ENCODE peak calls at places on chromosomes 12 and 14, in nine cellular contexts. F, S, V, X, H, I, D, J and U are unnamed samples.
A peak's percentile ranks its signal among the peaks of the same experiment; 100 is the strongest.

GRCh38 chr12:3000548-3001275 is 41.5 kb downstream of the TEAD4 start:
- DNase-seq in F (no peak), S (no peak), V (peak; percentile 59), X (no peak), H (no peak), I (no peak), D (no peak), J (no peak), U (no peak)

GRCh38 chr12:26028953-26029740 is 70.7 kb downstream of the RASSF8 start:
- DNase-seq in F (peak; percentile 7), S (peak; percentile 18), V (peak; percentile 66), X (no peak), H (no peak), I (peak; percentile 29), D (peak; percentile 67), J (no peak), U (no peak)

GRCh38 chr14:105858676-105859025 is 332.3 kb downstream of the TMEM121 start:
- DNase-seq in F (no peak), S (no peak), V (no peak), X (no peak), H (no peak), I (no peak), D (no peak), J (no peak), U (no peak)

GRCh38 chr12:47636908-47637780 is 68.7 kb downstream of the RPAP3 start:
- DNase-seq in F (peak; percentile 50), S (peak; percentile 69), V (peak; percentile 94), X (no peak), H (no peak), I (peak; percentile 93), D (no peak), J (no peak), U (no peak)

GRCh38 chr12:96397756-96398421 is 2.4 kb downstream of the CDK17 start:
- DNase-seq in F (no peak), S (no peak), V (no peak), X (no peak), H (no peak), I (no peak), D (peak; percentile 42), J (no peak), U (no peak)

GRCh38 chr14:99511421-99512109 is 30.4 kb downstream of the CCNK start:
- DNase-seq in F (no peak), S (no peak), V (no peak), X (no peak), H (no peak), I (peak; percentile 15), D (peak; percentile 11), J (no peak), U (peak; percentile 17)

GRCh38 chr14:96261772-96262485 is 5.9 kb downstream of the BDKRB1 start:
- DNase-seq in F (no peak), S (no peak), V (no peak), X (no peak), H (no peak), I (no peak), D (no peak), J (no peak), U (no peak)

GRCh38 chr14:93056166-93056839 is 59.4 kb downstream of the ITPK1 start:
- DNase-seq in F (no peak), S (no peak), V (peak; percentile 52), X (no peak), H (no peak), I (no peak), D (no peak), J (no peak), U (no peak)

GRCh38 chr12:89156862-89157262 is 195.4 kb downstream of the DUSP6 start:
- DNase-seq in F (no peak), S (no peak), V (no peak), X (no peak), H (no peak), I (no peak), D (no peak), J (no peak), U (no peak)

GRCh38 chr14:30193791-30194407 is 266.3 kb upstream of the PRKD1 start:
- DNase-seq in F (no peak), S (no peak), V (no peak), X (no peak), H (no peak), I (no peak), D (no peak), J (peak; percentile 72), U (no peak)

GRCh38 chr12:103965255-103965589 is 450 bp upstream of the TDG start:
- DNase-seq in F (no peak), S (no peak), V (no peak), X (no peak), H (no peak), I (no peak), D (no peak), J (no peak), U (no peak)

GRCh38 chr14:90419200-90419599 is 22.4 kb downstream of the CALM1 start:
- DNase-seq in F (peak; percentile 50), S (no peak), V (no peak), X (no peak), H (no peak), I (no peak), D (peak; percentile 10), J (peak; percentile 69), U (peak; percentile 64)

GRCh38 chr12:62714409-62715075 is 220.4 kb downstream of the PPM1H start:
- DNase-seq in F (no peak), S (no peak), V (no peak), X (no peak), H (no peak), I (no peak), D (no peak), J (no peak), U (no peak)

GRCh38 chr12:129084875-129085826 is 231.9 kb downstream of the GLT1D1 start:
- DNase-seq in F (no peak), S (no peak), V (no peak), X (no peak), H (no peak), I (no peak), D (no peak), J (no peak), U (no peak)

GRCh38 chr14:35341454-35342159 is 49.4 kb downstream of the PSMA6 start:
- DNase-seq in F (peak; percentile 95), S (peak; percentile 53), V (peak; percentile 50), X (no peak), H (peak; percentile 93), I (peak; percentile 65), D (peak; percentile 97), J (peak; percentile 97), U (peak; percentile 97)

GRCh38 chr12:106021516-106021915 is 117.2 kb downstream of the NUAK1 start:
- DNase-seq in F (no peak), S (no peak), V (no peak), X (no peak), H (no peak), I (no peak), D (no peak), J (no peak), U (no peak)

GRCh38 chr14:101506211-101506920 is 54.9 kb upstream of the DIO3 start:
- DNase-seq in F (no peak), S (no peak), V (no peak), X (no peak), H (no peak), I (no peak), D (no peak), J (no peak), U (no peak)

GRCh38 chr14:67856806-67857205 is 37.2 kb downstream of the RAD51B start:
- DNase-seq in F (no peak), S (no peak), V (no peak), X (no peak), H (no peak), I (no peak), D (no peak), J (no peak), U (no peak)

GRCh38 chr12:9319842-9320173 is 111.6 kb upstream of the PZP start:
- DNase-seq in F (no peak), S (no peak), V (no peak), X (no peak), H (no peak), I (no peak), D (no peak), J (no peak), U (no peak)

GRCh38 chr12:91565816-91566215 is 383.2 kb upstream of the DCN start:
- DNase-seq in F (no peak), S (no peak), V (no peak), X (no peak), H (no peak), I (no peak), D (no peak), J (no peak), U (no peak)

GRCh38 chr14:61466249-61466904 is 145.0 kb downstream of the PRKCH start:
- DNase-seq in F (no peak), S (no peak), V (peak; percentile 79), X (no peak), H (no peak), I (peak; percentile 55), D (no peak), J (peak; percentile 98), U (no peak)

GRCh38 chr14:102654298-102654697 is 61.8 kb downstream of the RCOR1 start:
- DNase-seq in F (no peak), S (peak; percentile 49), V (no peak), X (no peak), H (no peak), I (no peak), D (no peak), J (no peak), U (no peak)

GRCh38 chr12:58479403-58479802 is 440.9 kb downstream of the LRIG3 start:
- DNase-seq in F (no peak), S (no peak), V (no peak), X (no peak), H (no peak), I (no peak), D (no peak), J (no peak), U (no peak)

GRCh38 chr14:94181835-94182234 is 7.7 kb downstream of the PPP4R4 start:
- DNase-seq in F (no peak), S (no peak), V (no peak), X (no peak), H (no peak), I (no peak), D (no peak), J (no peak), U (no peak)

GRCh38 chr14:89667983-89668382 is 250.9 kb upstream of the FOXN3 start:
- DNase-seq in F (no peak), S (no peak), V (no peak), X (no peak), H (no peak), I (no peak), D (no peak), J (no peak), U (no peak)